ENCODE peak calls at places on chromosomes 6 and 20, in seven cellular contexts. One of them, this sample, is unnamed.

GRCh38 chr20:40019510-40019909 is 669.5 kb downstream of the MAFB start:
- DNase-seq in gastrocnemius medialis: no peak
- DNase-seq in esophagus squamous epithelium: no peak
- DNase-seq in uterus: no peak
- DNase-seq in stomach: no peak
- DNase-seq in adrenal gland: no peak
- DNase-seq in colonic mucosa: no peak
- DNase-seq in this sample: no peak

GRCh38 chr20:58746551-58747399 is 54.2 kb downstream of the NPEPL1 start:
- DNase-seq in gastrocnemius medialis: no peak
- DNase-seq in esophagus squamous epithelium: no peak
- DNase-seq in uterus: no peak
- DNase-seq in stomach: no peak
- DNase-seq in adrenal gland: peak; percentile 10
- DNase-seq in colonic mucosa: no peak
- DNase-seq in this sample: no peak

GRCh38 chr6:36938536-36938935 is 16.0 kb upstream of the PI16 start:
- DNase-seq in gastrocnemius medialis: no peak
- DNase-seq in esophagus squamous epithelium: no peak
- DNase-seq in uterus: no peak
- DNase-seq in stomach: no peak
- DNase-seq in adrenal gland: no peak
- DNase-seq in colonic mucosa: no peak
- DNase-seq in this sample: no peak

GRCh38 chr6:56156643-56157042 is 90.7 kb downstream of the COL21A1 start:
- DNase-seq in gastrocnemius medialis: no peak
- DNase-seq in esophagus squamous epithelium: no peak
- DNase-seq in uterus: no peak
- DNase-seq in stomach: no peak
- DNase-seq in adrenal gland: no peak
- DNase-seq in colonic mucosa: no peak
- DNase-seq in this sample: no peak

GRCh38 chr20:1949306-1949705 is 44.6 kb downstream of the PDYN start:
- DNase-seq in gastrocnemius medialis: no peak
- DNase-seq in esophagus squamous epithelium: no peak
- DNase-seq in uterus: no peak
- DNase-seq in stomach: no peak
- DNase-seq in adrenal gland: no peak
- DNase-seq in colonic mucosa: no peak
- DNase-seq in this sample: no peak

GRCh38 chr6:14288910-14289309 is 171.3 kb downstream of the CD83 start:
- DNase-seq in gastrocnemius medialis: no peak
- DNase-seq in esophagus squamous epithelium: no peak
- DNase-seq in uterus: no peak
- DNase-seq in stomach: no peak
- DNase-seq in adrenal gland: no peak
- DNase-seq in colonic mucosa: no peak
- DNase-seq in this sample: no peak

GRCh38 chr20:61590236-61590635 is 338.2 kb downstream of the CDH4 start:
- DNase-seq in gastrocnemius medialis: no peak
- DNase-seq in esophagus squamous epithelium: no peak
- DNase-seq in uterus: no peak
- DNase-seq in stomach: no peak
- DNase-seq in adrenal gland: no peak
- DNase-seq in colonic mucosa: no peak
- DNase-seq in this sample: no peak

GRCh38 chr6:132900849-132901248 is 86.5 kb downstream of the RPS12 start:
- DNase-seq in gastrocnemius medialis: no peak
- DNase-seq in esophagus squamous epithelium: no peak
- DNase-seq in uterus: no peak
- DNase-seq in stomach: no peak
- DNase-seq in adrenal gland: no peak
- DNase-seq in colonic mucosa: no peak
- DNase-seq in this sample: no peak

GRCh38 chr6:56949925-56950495 is 4.9 kb upstream of the BEND6 start:
- DNase-seq in gastrocnemius medialis: no peak
- DNase-seq in esophagus squamous epithelium: no peak
- DNase-seq in uterus: no peak
- DNase-seq in stomach: no peak
- DNase-seq in adrenal gland: no peak
- DNase-seq in colonic mucosa: no peak
- DNase-seq in this sample: no peak

GRCh38 chr6:26563488-26563887 is 25.3 kb downstream of the HMGN4 start:
- DNase-seq in gastrocnemius medialis: no peak
- DNase-seq in esophagus squamous epithelium: no peak
- DNase-seq in uterus: no peak
- DNase-seq in stomach: no peak
- DNase-seq in adrenal gland: no peak
- DNase-seq in colonic mucosa: no peak
- DNase-seq in this sample: no peak

GRCh38 chr20:23230766-23231385 is 119.7 kb upstream of the NXT1 start:
- DNase-seq in gastrocnemius medialis: no peak
- DNase-seq in esophagus squamous epithelium: no peak
- DNase-seq in uterus: no peak
- DNase-seq in stomach: no peak
- DNase-seq in adrenal gland: no peak
- DNase-seq in colonic mucosa: no peak
- DNase-seq in this sample: no peak

GRCh38 chr6:148435386-148435785 is 92.7 kb downstream of the SASH1 start:
- DNase-seq in gastrocnemius medialis: no peak
- DNase-seq in esophagus squamous epithelium: no peak
- DNase-seq in uterus: no peak
- DNase-seq in stomach: no peak
- DNase-seq in adrenal gland: no peak
- DNase-seq in colonic mucosa: no peak
- DNase-seq in this sample: no peak

GRCh38 chr6:87756858-87757257 is 54.8 kb upstream of the AKIRIN2 start:
- DNase-seq in gastrocnemius medialis: no peak
- DNase-seq in esophagus squamous epithelium: no peak
- DNase-seq in uterus: no peak
- DNase-seq in stomach: no peak
- DNase-seq in adrenal gland: peak; percentile 30
- DNase-seq in colonic mucosa: no peak
- DNase-seq in this sample: peak; percentile 32

GRCh38 chr6:133568970-133569889 is 319.7 kb upstream of the TCF21 start:
- DNase-seq in gastrocnemius medialis: peak; percentile 26
- DNase-seq in esophagus squamous epithelium: no peak
- DNase-seq in uterus: peak; percentile 35
- DNase-seq in stomach: no peak
- DNase-seq in adrenal gland: peak; percentile 17
- DNase-seq in colonic mucosa: no peak
- DNase-seq in this sample: no peak

GRCh38 chr20:38714308-38714707 is 10.0 kb upstream of the SLC32A1 start:
- DNase-seq in gastrocnemius medialis: no peak
- DNase-seq in esophagus squamous epithelium: no peak
- DNase-seq in uterus: no peak
- DNase-seq in stomach: no peak
- DNase-seq in adrenal gland: no peak
- DNase-seq in colonic mucosa: no peak
- DNase-seq in this sample: no peak

GRCh38 chr20:53839423-53840176 is 230.8 kb downstream of the BCAS1 start:
- DNase-seq in gastrocnemius medialis: no peak
- DNase-seq in esophagus squamous epithelium: no peak
- DNase-seq in uterus: no peak
- DNase-seq in stomach: peak; percentile 52
- DNase-seq in adrenal gland: peak; percentile 12
- DNase-seq in colonic mucosa: peak; percentile 68
- DNase-seq in this sample: no peak

GRCh38 chr20:33897313-33897912 is 86.3 kb downstream of the CHMP4B start:
- DNase-seq in gastrocnemius medialis: no peak
- DNase-seq in esophagus squamous epithelium: no peak
- DNase-seq in uterus: no peak
- DNase-seq in stomach: no peak
- DNase-seq in adrenal gland: peak; percentile 6
- DNase-seq in colonic mucosa: no peak
- DNase-seq in this sample: no peak

GRCh38 chr20:33812673-33813462 is 1.7 kb downstream of the CHMP4B start:
- DNase-seq in gastrocnemius medialis: no peak
- DNase-seq in esophagus squamous epithelium: no peak
- DNase-seq in uterus: no peak
- DNase-seq in stomach: no peak
- DNase-seq in adrenal gland: no peak
- DNase-seq in colonic mucosa: peak; percentile 67
- DNase-seq in this sample: no peak

GRCh38 chr20:57030611-57031600 is 235.5 kb downstream of the BMP7 start:
- DNase-seq in gastrocnemius medialis: no peak
- DNase-seq in esophagus squamous epithelium: no peak
- DNase-seq in uterus: no peak
- DNase-seq in stomach: no peak
- DNase-seq in adrenal gland: no peak
- DNase-seq in colonic mucosa: no peak
- DNase-seq in this sample: no peak

GRCh38 chr6:82067021-82067420 is 180.5 kb downstream of the IBTK start:
- DNase-seq in gastrocnemius medialis: no peak
- DNase-seq in esophagus squamous epithelium: no peak
- DNase-seq in uterus: no peak
- DNase-seq in stomach: no peak
- DNase-seq in adrenal gland: peak; percentile 10
- DNase-seq in colonic mucosa: no peak
- DNase-seq in this sample: no peak

GRCh38 chr6:15413558-15414257 is 167.8 kb downstream of the JARID2 start:
- DNase-seq in gastrocnemius medialis: no peak
- DNase-seq in esophagus squamous epithelium: no peak
- DNase-seq in uterus: no peak
- DNase-seq in stomach: no peak
- DNase-seq in adrenal gland: no peak
- DNase-seq in colonic mucosa: no peak
- DNase-seq in this sample: no peak

GRCh38 chr20:21323640-21324039 is 20.5 kb downstream of the XRN2 start:
- DNase-seq in gastrocnemius medialis: no peak
- DNase-seq in esophagus squamous epithelium: no peak
- DNase-seq in uterus: no peak
- DNase-seq in stomach: no peak
- DNase-seq in adrenal gland: peak; percentile 74
- DNase-seq in colonic mucosa: no peak
- DNase-seq in this sample: no peak

GRCh38 chr20:19888269-19888669 is 128.9 kb upstream of the NAA20 start:
- DNase-seq in gastrocnemius medialis: no peak
- DNase-seq in esophagus squamous epithelium: no peak
- DNase-seq in uterus: no peak
- DNase-seq in stomach: no peak
- DNase-seq in adrenal gland: no peak
- DNase-seq in colonic mucosa: peak; percentile 58
- DNase-seq in this sample: peak; percentile 33

GRCh38 chr6:40353197-40353966 is 233.8 kb downstream of the LRFN2 start:
- DNase-seq in gastrocnemius medialis: no peak
- DNase-seq in esophagus squamous epithelium: no peak
- DNase-seq in uterus: no peak
- DNase-seq in stomach: no peak
- DNase-seq in adrenal gland: no peak
- DNase-seq in colonic mucosa: no peak
- DNase-seq in this sample: no peak
- H3K4me3 ChIP-seq in gastrocnemius medialis: no peak overlapping the region
- H3K4me3 ChIP-seq in esophagus squamous epithelium: no peak overlapping the region
- H3K4me3 ChIP-seq in uterus: no peak overlapping the region
- H3K4me3 ChIP-seq in stomach: no peak overlapping the region
- H3K4me3 ChIP-seq in adrenal gland: no peak overlapping the region
- H3K4me3 ChIP-seq in colonic mucosa: no peak overlapping the region
- H3K4me3 ChIP-seq in this sample: no peak overlapping the region

GRCh38 chr20:47773381-47773786 is 11.9 kb downstream of the SULF2 start:
- DNase-seq in gastrocnemius medialis: no peak
- DNase-seq in esophagus squamous epithelium: no peak
- DNase-seq in uterus: no peak
- DNase-seq in stomach: peak; percentile 39
- DNase-seq in adrenal gland: no peak
- DNase-seq in colonic mucosa: peak; percentile 66
- DNase-seq in this sample: no peak
- H3K27ac ChIP-seq in gastrocnemius medialis: peak overlapping the region; percentile 56
- H3K27ac ChIP-seq in esophagus squamous epithelium: peak overlapping the region; percentile 12
- H3K27ac ChIP-seq in uterus: peak overlapping the region; percentile 58
- H3K27ac ChIP-seq in stomach: peak overlapping the region; percentile 65
- H3K27ac ChIP-seq in adrenal gland: no peak overlapping the region
- H3K27ac ChIP-seq in colonic mucosa: peak overlapping the region; percentile 85
- H3K27ac ChIP-seq in this sample: no peak overlapping the region

GRCh38 chr6:157272866-157273755 is 50.2 kb downstream of the TMEM242 start:
- DNase-seq in gastrocnemius medialis: no peak
- DNase-seq in esophagus squamous epithelium: no peak
- DNase-seq in uterus: no peak
- DNase-seq in stomach: no peak
- DNase-seq in adrenal gland: no peak
- DNase-seq in colonic mucosa: no peak
- DNase-seq in this sample: no peak

GRCh38 chr6:157274116-157274470 is 49.2 kb downstream of the TMEM242 start:
- DNase-seq in gastrocnemius medialis: no peak
- DNase-seq in esophagus squamous epithelium: no peak
- DNase-seq in uterus: no peak
- DNase-seq in stomach: no peak
- DNase-seq in adrenal gland: no peak
- DNase-seq in colonic mucosa: no peak
- DNase-seq in this sample: no peak

GRCh38 chr6:157276134-157276532 is 47.2 kb downstream of the TMEM242 start:
- DNase-seq in gastrocnemius medialis: no peak
- DNase-seq in esophagus squamous epithelium: no peak
- DNase-seq in uterus: no peak
- DNase-seq in stomach: no peak
- DNase-seq in adrenal gland: no peak
- DNase-seq in colonic mucosa: no peak
- DNase-seq in this sample: no peak

GRCh38 chr6:157273756-157274088 is 49.6 kb downstream of the TMEM242 start:
- DNase-seq in gastrocnemius medialis: no peak
- DNase-seq in esophagus squamous epithelium: peak; percentile 10
- DNase-seq in uterus: peak; percentile 62
- DNase-seq in stomach: peak; percentile 35
- DNase-seq in adrenal gland: peak; percentile 49
- DNase-seq in colonic mucosa: peak; percentile 66
- DNase-seq in this sample: no peak

GRCh38 chr6:157274471-157275226 is 48.7 kb downstream of the TMEM242 start:
- DNase-seq in gastrocnemius medialis: peak; percentile 38
- DNase-seq in esophagus squamous epithelium: peak; percentile 21
- DNase-seq in uterus: peak; percentile 76
- DNase-seq in stomach: peak; percentile 74
- DNase-seq in adrenal gland: peak; percentile 84
- DNase-seq in colonic mucosa: peak; percentile 64
- DNase-seq in this sample: peak; percentile 92
- TF ChIP-seq CTCF in gastrocnemius medialis: peak; percentile 97
- TF ChIP-seq CTCF in esophagus squamous epithelium: peak; percentile 98
- TF ChIP-seq CTCF in uterus: peak; percentile 96
- TF ChIP-seq CTCF in stomach: peak; percentile 89
- TF ChIP-seq CTCF in adrenal gland: no peak
- TF ChIP-seq CTCF in colonic mucosa: peak; percentile 57
- TF ChIP-seq CTCF in this sample: peak; percentile 67

DNA sequence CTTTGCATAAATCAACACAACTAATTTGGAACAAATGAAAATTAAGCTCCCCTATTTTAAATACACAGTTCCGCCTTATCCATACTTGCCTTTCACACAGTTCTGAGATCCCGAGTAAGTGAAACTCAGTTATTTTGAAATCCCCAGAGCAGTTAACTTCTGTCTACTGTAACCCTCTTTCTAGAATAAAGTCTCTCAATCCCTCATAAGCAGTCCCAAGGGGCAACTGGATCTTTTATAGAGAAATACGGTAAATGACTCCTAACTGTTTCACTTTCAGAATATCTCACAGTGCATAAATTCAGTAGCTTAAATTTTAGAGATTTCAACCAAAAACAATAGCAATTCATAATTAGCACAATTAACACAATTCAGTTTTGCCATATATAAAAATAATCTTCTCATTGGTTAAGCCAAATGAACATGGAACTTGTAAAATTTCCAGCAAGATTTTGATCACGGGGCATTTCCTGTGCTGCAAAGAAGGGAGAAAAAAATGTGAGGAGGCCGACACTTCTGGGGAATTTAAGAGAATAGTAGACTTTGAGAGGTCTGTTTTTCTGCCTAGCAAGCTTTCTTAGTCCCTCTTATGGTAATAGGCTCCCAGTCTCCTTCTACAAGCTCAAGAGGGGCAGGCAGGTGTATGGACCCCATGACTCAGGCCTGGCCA is 78.3 kb downstream of the KIF6 start:
- DNase-seq in gastrocnemius medialis: no peak
- DNase-seq in esophagus squamous epithelium: no peak
- DNase-seq in uterus: no peak
- DNase-seq in stomach: no peak
- DNase-seq in adrenal gland: no peak
- DNase-seq in colonic mucosa: no peak
- DNase-seq in this sample: no peak
- H3K4me3 ChIP-seq in gastrocnemius medialis: no peak overlapping the region
- H3K4me3 ChIP-seq in esophagus squamous epithelium: no peak overlapping the region
- H3K4me3 ChIP-seq in uterus: no peak overlapping the region
- H3K4me3 ChIP-seq in stomach: no peak overlapping the region
- H3K4me3 ChIP-seq in adrenal gland: no peak overlapping the region
- H3K4me3 ChIP-seq in colonic mucosa: no peak overlapping the region
- H3K4me3 ChIP-seq in this sample: no peak overlapping the region